ENCODE peak calls at places on chromosomes 11 and 22, in ten cellular contexts. One of them, this sample, is unnamed.

GRCh38 chr22:29079218-29079901 is 6.5 kb downstream of the KREMEN1 start:
- DNase-seq in CD8-positive, alpha-beta T cell: no peak
- DNase-seq in dorsolateral prefrontal cortex: no peak
- DNase-seq in body of pancreas: no peak
- DNase-seq in PC-3: peak; percentile 51
- DNase-seq in neuronal stem cell: no peak
- DNase-seq in RWPE2: no peak
- DNase-seq in stomach: no peak
- DNase-seq in mammary epithelial cell: no peak
- DNase-seq in cardiac muscle cell: no peak
- DNase-seq in this sample: no peak

GRCh38 chr22:48593551-48593950 is 1234.1 kb downstream of the BRD1 start:
- DNase-seq in CD8-positive, alpha-beta T cell: no peak
- DNase-seq in dorsolateral prefrontal cortex: no peak
- DNase-seq in body of pancreas: no peak
- DNase-seq in PC-3: no peak
- DNase-seq in neuronal stem cell: no peak
- DNase-seq in RWPE2: no peak
- DNase-seq in stomach: no peak
- DNase-seq in mammary epithelial cell: no peak
- DNase-seq in cardiac muscle cell: no peak
- DNase-seq in this sample: no peak

GRCh38 chr22:41264408-41264941 is 21.5 kb downstream of the RANGAP1 start:
- DNase-seq in CD8-positive, alpha-beta T cell: no peak
- DNase-seq in dorsolateral prefrontal cortex: peak; percentile 91
- DNase-seq in body of pancreas: no peak
- DNase-seq in PC-3: no peak
- DNase-seq in neuronal stem cell: no peak
- DNase-seq in RWPE2: no peak
- DNase-seq in stomach: no peak
- DNase-seq in mammary epithelial cell: no peak
- DNase-seq in cardiac muscle cell: no peak
- DNase-seq in this sample: no peak

GRCh38 chr11:34731596-34731995 is 110.7 kb downstream of the EHF start:
- DNase-seq in CD8-positive, alpha-beta T cell: no peak
- DNase-seq in dorsolateral prefrontal cortex: no peak
- DNase-seq in body of pancreas: no peak
- DNase-seq in PC-3: no peak
- DNase-seq in neuronal stem cell: no peak
- DNase-seq in RWPE2: no peak
- DNase-seq in stomach: no peak
- DNase-seq in mammary epithelial cell: no peak
- DNase-seq in cardiac muscle cell: no peak
- DNase-seq in this sample: no peak

GRCh38 chr22:24521791-24522245 is 26.7 kb downstream of the UPB1 start:
- DNase-seq in CD8-positive, alpha-beta T cell: peak; percentile 52
- DNase-seq in dorsolateral prefrontal cortex: no peak
- DNase-seq in body of pancreas: peak; percentile 57
- DNase-seq in PC-3: peak; percentile 83
- DNase-seq in neuronal stem cell: peak; percentile 29
- DNase-seq in RWPE2: peak; percentile 87
- DNase-seq in stomach: peak; percentile 76
- DNase-seq in mammary epithelial cell: peak; percentile 77
- DNase-seq in cardiac muscle cell: peak; percentile 66
- DNase-seq in this sample: peak; percentile 85

GRCh38 chr11:46718155-46719019 is 626 bp upstream of the F2 start:
- DNase-seq in CD8-positive, alpha-beta T cell: no peak
- DNase-seq in dorsolateral prefrontal cortex: no peak
- DNase-seq in body of pancreas: no peak
- DNase-seq in PC-3: peak; percentile 61
- DNase-seq in neuronal stem cell: no peak
- DNase-seq in RWPE2: no peak
- DNase-seq in stomach: peak; percentile 77
- DNase-seq in mammary epithelial cell: no peak
- DNase-seq in cardiac muscle cell: no peak
- DNase-seq in this sample: no peak

GRCh38 chr11:10716543-10717259 is 23.1 kb upstream of the IRAG1 start:
- DNase-seq in CD8-positive, alpha-beta T cell: no peak
- DNase-seq in dorsolateral prefrontal cortex: no peak
- DNase-seq in body of pancreas: no peak
- DNase-seq in PC-3: no peak
- DNase-seq in neuronal stem cell: no peak
- DNase-seq in RWPE2: no peak
- DNase-seq in stomach: no peak
- DNase-seq in mammary epithelial cell: no peak
- DNase-seq in cardiac muscle cell: no peak
- DNase-seq in this sample: no peak

GRCh38 chr11:88384004-88384677 is 46.6 kb upstream of the CTSC start:
- DNase-seq in CD8-positive, alpha-beta T cell: no peak
- DNase-seq in dorsolateral prefrontal cortex: no peak
- DNase-seq in body of pancreas: no peak
- DNase-seq in PC-3: peak; percentile 79
- DNase-seq in neuronal stem cell: no peak
- DNase-seq in RWPE2: no peak
- DNase-seq in stomach: no peak
- DNase-seq in mammary epithelial cell: peak; percentile 67
- DNase-seq in cardiac muscle cell: no peak
- DNase-seq in this sample: no peak

GRCh38 chr11:131957891-131958290 is 587.5 kb downstream of the NTM start:
- DNase-seq in CD8-positive, alpha-beta T cell: no peak
- DNase-seq in dorsolateral prefrontal cortex: no peak
- DNase-seq in body of pancreas: no peak
- DNase-seq in PC-3: peak; percentile 15
- DNase-seq in neuronal stem cell: no peak
- DNase-seq in RWPE2: no peak
- DNase-seq in stomach: no peak
- DNase-seq in mammary epithelial cell: no peak
- DNase-seq in cardiac muscle cell: no peak
- DNase-seq in this sample: no peak

GRCh38 chr22:29480512-29481264 is 670 bp downstream of the NEFH start:
- DNase-seq in CD8-positive, alpha-beta T cell: no peak
- DNase-seq in dorsolateral prefrontal cortex: peak; percentile 72
- DNase-seq in body of pancreas: no peak
- DNase-seq in PC-3: no peak
- DNase-seq in neuronal stem cell: no peak
- DNase-seq in RWPE2: no peak
- DNase-seq in stomach: no peak
- DNase-seq in mammary epithelial cell: peak; percentile 42
- DNase-seq in cardiac muscle cell: peak; percentile 82
- DNase-seq in this sample: no peak

GRCh38 chr11:72352859-72353551 is 81.3 kb downstream of the CLPB start:
- DNase-seq in CD8-positive, alpha-beta T cell: no peak
- DNase-seq in dorsolateral prefrontal cortex: peak; percentile 46
- DNase-seq in body of pancreas: no peak
- DNase-seq in PC-3: no peak
- DNase-seq in neuronal stem cell: peak; percentile 14
- DNase-seq in RWPE2: no peak
- DNase-seq in stomach: no peak
- DNase-seq in mammary epithelial cell: peak; percentile 10
- DNase-seq in cardiac muscle cell: peak; percentile 59
- DNase-seq in this sample: no peak

GRCh38 chr22:28112548-28113043 is 193.5 kb upstream of the PITPNB start:
- DNase-seq in CD8-positive, alpha-beta T cell: no peak
- DNase-seq in dorsolateral prefrontal cortex: no peak
- DNase-seq in body of pancreas: peak; percentile 38
- DNase-seq in PC-3: peak; percentile 53
- DNase-seq in neuronal stem cell: peak; percentile 58
- DNase-seq in RWPE2: no peak
- DNase-seq in stomach: no peak
- DNase-seq in mammary epithelial cell: no peak
- DNase-seq in cardiac muscle cell: peak; percentile 68
- DNase-seq in this sample: no peak

GRCh38 chr11:127059286-127060200 is 59.0 kb upstream of the KIRREL3 start:
- DNase-seq in CD8-positive, alpha-beta T cell: no peak
- DNase-seq in dorsolateral prefrontal cortex: peak; percentile 52
- DNase-seq in body of pancreas: no peak
- DNase-seq in PC-3: no peak
- DNase-seq in neuronal stem cell: no peak
- DNase-seq in RWPE2: no peak
- DNase-seq in stomach: no peak
- DNase-seq in mammary epithelial cell: no peak
- DNase-seq in cardiac muscle cell: no peak
- DNase-seq in this sample: no peak

GRCh38 chr11:105696000-105696399 is 86.1 kb downstream of the GRIA4 start:
- DNase-seq in CD8-positive, alpha-beta T cell: no peak
- DNase-seq in dorsolateral prefrontal cortex: no peak
- DNase-seq in body of pancreas: no peak
- DNase-seq in PC-3: no peak
- DNase-seq in neuronal stem cell: no peak
- DNase-seq in RWPE2: no peak
- DNase-seq in stomach: no peak
- DNase-seq in mammary epithelial cell: no peak
- DNase-seq in cardiac muscle cell: no peak
- DNase-seq in this sample: no peak

GRCh38 chr11:117217685-117218084 is 14.2 kb downstream of the PCSK7 start:
- DNase-seq in CD8-positive, alpha-beta T cell: no peak
- DNase-seq in dorsolateral prefrontal cortex: no peak
- DNase-seq in body of pancreas: no peak
- DNase-seq in PC-3: no peak
- DNase-seq in neuronal stem cell: no peak
- DNase-seq in RWPE2: peak; percentile 24
- DNase-seq in stomach: no peak
- DNase-seq in mammary epithelial cell: no peak
- DNase-seq in cardiac muscle cell: no peak
- DNase-seq in this sample: no peak
- H3K27ac ChIP-seq in CD8-positive, alpha-beta T cell: no peak overlapping the region
- H3K27ac ChIP-seq in dorsolateral prefrontal cortex: no peak overlapping the region
- H3K27ac ChIP-seq in body of pancreas: no peak overlapping the region
- H3K27ac ChIP-seq in PC-3: no peak overlapping the region
- H3K27ac ChIP-seq in neuronal stem cell: no peak overlapping the region
- H3K27ac ChIP-seq in RWPE2: no peak overlapping the region
- H3K27ac ChIP-seq in stomach: peak overlapping the region; percentile 83
- H3K27ac ChIP-seq in mammary epithelial cell: no peak overlapping the region
- H3K27ac ChIP-seq in cardiac muscle cell: no peak overlapping the region
- H3K27ac ChIP-seq in this sample: no peak overlapping the region

GRCh38 chr22:22031571-22031970 is 49.0 kb upstream of the TOP3B start:
- DNase-seq in CD8-positive, alpha-beta T cell: no peak
- DNase-seq in dorsolateral prefrontal cortex: no peak
- DNase-seq in body of pancreas: no peak
- DNase-seq in PC-3: no peak
- DNase-seq in neuronal stem cell: no peak
- DNase-seq in RWPE2: no peak
- DNase-seq in stomach: no peak
- DNase-seq in mammary epithelial cell: no peak
- DNase-seq in cardiac muscle cell: no peak
- DNase-seq in this sample: no peak

GRCh38 chr22:22031183-22031560 is 48.6 kb upstream of the TOP3B start:
- DNase-seq in CD8-positive, alpha-beta T cell: no peak
- DNase-seq in dorsolateral prefrontal cortex: no peak
- DNase-seq in body of pancreas: no peak
- DNase-seq in PC-3: no peak
- DNase-seq in neuronal stem cell: no peak
- DNase-seq in RWPE2: no peak
- DNase-seq in stomach: no peak
- DNase-seq in mammary epithelial cell: no peak
- DNase-seq in cardiac muscle cell: no peak
- DNase-seq in this sample: no peak

GRCh38 chr22:22032099-22032905 is 49.7 kb upstream of the TOP3B start:
- DNase-seq in CD8-positive, alpha-beta T cell: no peak
- DNase-seq in dorsolateral prefrontal cortex: no peak
- DNase-seq in body of pancreas: no peak
- DNase-seq in PC-3: no peak
- DNase-seq in neuronal stem cell: no peak
- DNase-seq in RWPE2: no peak
- DNase-seq in stomach: no peak
- DNase-seq in mammary epithelial cell: no peak
- DNase-seq in cardiac muscle cell: no peak
- DNase-seq in this sample: no peak

GRCh38 chr22:22032906-22033802 is 50.6 kb upstream of the TOP3B start:
- DNase-seq in CD8-positive, alpha-beta T cell: no peak
- DNase-seq in dorsolateral prefrontal cortex: no peak
- DNase-seq in body of pancreas: no peak
- DNase-seq in PC-3: no peak
- DNase-seq in neuronal stem cell: no peak
- DNase-seq in RWPE2: no peak
- DNase-seq in stomach: no peak
- DNase-seq in mammary epithelial cell: no peak
- DNase-seq in cardiac muscle cell: no peak
- DNase-seq in this sample: no peak

GRCh38 chr22:22030493-22031182 is 48.1 kb upstream of the TOP3B start:
- DNase-seq in CD8-positive, alpha-beta T cell: no peak
- DNase-seq in dorsolateral prefrontal cortex: no peak
- DNase-seq in body of pancreas: no peak
- DNase-seq in PC-3: no peak
- DNase-seq in neuronal stem cell: no peak
- DNase-seq in RWPE2: no peak
- DNase-seq in stomach: no peak
- DNase-seq in mammary epithelial cell: no peak
- DNase-seq in cardiac muscle cell: peak; percentile 47
- DNase-seq in this sample: peak; percentile 29
- H3K27me3 ChIP-seq in CD8-positive, alpha-beta T cell: no peaks in the 10 kb centered on the region
- H3K27me3 ChIP-seq in dorsolateral prefrontal cortex: no peaks in the 10 kb centered on the region
- H3K27me3 ChIP-seq in body of pancreas: no peaks in the 10 kb centered on the region
- H3K27me3 ChIP-seq in PC-3: no peaks in the 10 kb centered on the region
- H3K27me3 ChIP-seq in neuronal stem cell: peaks cover 12% of the 10 kb centered on the region
- H3K27me3 ChIP-seq in RWPE2: no peaks in the 10 kb centered on the region
- H3K27me3 ChIP-seq in stomach: peaks cover 13% of the 10 kb centered on the region
- H3K27me3 ChIP-seq in mammary epithelial cell: no peaks in the 10 kb centered on the region
- H3K27me3 ChIP-seq in cardiac muscle cell: peaks cover 37% of the 10 kb centered on the region
- H3K27me3 ChIP-seq in this sample: peaks cover 28% of the 10 kb centered on the region

GRCh38 chr22:32905400-32905799 is 103.9 kb downstream of the TIMP3 start:
- DNase-seq in CD8-positive, alpha-beta T cell: no peak
- DNase-seq in dorsolateral prefrontal cortex: no peak
- DNase-seq in body of pancreas: no peak
- DNase-seq in PC-3: no peak
- DNase-seq in neuronal stem cell: no peak
- DNase-seq in RWPE2: no peak
- DNase-seq in stomach: no peak
- DNase-seq in mammary epithelial cell: no peak
- DNase-seq in cardiac muscle cell: peak; percentile 62
- DNase-seq in this sample: no peak
- H3K27ac ChIP-seq in CD8-positive, alpha-beta T cell: no peak overlapping the region
- H3K27ac ChIP-seq in dorsolateral prefrontal cortex: no peak overlapping the region
- H3K27ac ChIP-seq in body of pancreas: no peak overlapping the region
- H3K27ac ChIP-seq in PC-3: no peak overlapping the region
- H3K27ac ChIP-seq in neuronal stem cell: no peak overlapping the region
- H3K27ac ChIP-seq in RWPE2: no peak overlapping the region
- H3K27ac ChIP-seq in stomach: no peak overlapping the region
- H3K27ac ChIP-seq in mammary epithelial cell: no peak overlapping the region
- H3K27ac ChIP-seq in cardiac muscle cell: peak overlapping the region; percentile 83
- H3K27ac ChIP-seq in this sample: no peak overlapping the region

GRCh38 chr11:75324189-75324588 is 27.3 kb downstream of the ARRB1 start:
- DNase-seq in CD8-positive, alpha-beta T cell: no peak
- DNase-seq in dorsolateral prefrontal cortex: no peak
- DNase-seq in body of pancreas: no peak
- DNase-seq in PC-3: no peak
- DNase-seq in neuronal stem cell: no peak
- DNase-seq in RWPE2: no peak
- DNase-seq in stomach: no peak
- DNase-seq in mammary epithelial cell: no peak
- DNase-seq in cardiac muscle cell: no peak
- DNase-seq in this sample: no peak
- H3K27me3 ChIP-seq in CD8-positive, alpha-beta T cell: no peaks in the 10 kb centered on the region
- H3K27me3 ChIP-seq in dorsolateral prefrontal cortex: no peaks in the 10 kb centered on the region
- H3K27me3 ChIP-seq in body of pancreas: no peaks in the 10 kb centered on the region
- H3K27me3 ChIP-seq in PC-3: no peaks in the 10 kb centered on the region
- H3K27me3 ChIP-seq in neuronal stem cell: no peaks in the 10 kb centered on the region
- H3K27me3 ChIP-seq in RWPE2: no peaks in the 10 kb centered on the region
- H3K27me3 ChIP-seq in stomach: no peaks in the 10 kb centered on the region
- H3K27me3 ChIP-seq in mammary epithelial cell: no peaks in the 10 kb centered on the region
- H3K27me3 ChIP-seq in cardiac muscle cell: no peaks in the 10 kb centered on the region
- H3K27me3 ChIP-seq in this sample: no peaks in the 10 kb centered on the region